ENCODE peak calls at places on chromosomes 3 and 15, in seven cellular contexts. G is HCEC 1CT; M is activated CD4-positive, alpha-beta T cell treated with anti-CD3 and anti-CD28 coated beads, Interleukin-2, amount 50 U/mL, for 1 hour; Q is left kidney; Z is NCI-H1105 treated with DMSO at 0.1 percent for 48 hours; I is EL; O is SW480. L is an unnamed sample.

GRCh38 chr15:52021128-52021671 is 2.2 kb downstream of the MAPK6 start:
- DNase-seq in G (peak), M (peak), Q (peak), Z (no peak), I (peak), O (peak), L (no peak)

GRCh38 chr3:30943206-30943605 is 48.7 kb upstream of the GADL1 start:
- DNase-seq in G (peak), M (no peak), Q (no peak), Z (no peak), I (no peak), O (no peak), L (no peak)

GRCh38 chr15:70270752-70271111 is 173.0 kb upstream of the TLE3 start:
- DNase-seq in G (no peak), M (no peak), Q (no peak), Z (no peak), I (no peak), O (no peak), L (no peak)

GRCh38 chr3:126262227-126262626 is 81.8 kb upstream of the ALDH1L1 start:
- DNase-seq in G (no peak), M (no peak), Q (no peak), Z (no peak), I (no peak), O (no peak), L (no peak)

GRCh38 chr15:52183562-52184173 is 7.5 kb downstream of the GNB5 start:
- DNase-seq in G (peak), M (no peak), Q (peak), Z (no peak), I (peak), O (peak), L (peak)

GRCh38 chr3:195764961-195765706 is 44.4 kb downstream of the MUC20 start:
- DNase-seq in G (no peak), M (no peak), Q (no peak), Z (no peak), I (no peak), O (no peak), L (no peak)

GRCh38 chr3:55064164-55064563 is 136.3 kb upstream of the LRTM1 start:
- DNase-seq in G (no peak), M (no peak), Q (no peak), Z (no peak), I (no peak), O (no peak), L (no peak)

GRCh38 chr3:136350132-136350531 is 100.0 kb downstream of the PCCB start:
- DNase-seq in G (peak), M (no peak), Q (no peak), Z (no peak), I (peak), O (no peak), L (no peak)

GRCh38 chr3:134694946-134695543 is 44.2 kb upstream of the KY start:
- DNase-seq in G (no peak), M (no peak), Q (no peak), Z (no peak), I (no peak), O (no peak), L (no peak)

GRCh38 chr15:41928637-41929620 is 35.1 kb upstream of the SPTBN5 start:
- DNase-seq in G (no peak), M (no peak), Q (no peak), Z (no peak), I (no peak), O (no peak), L (no peak)

GRCh38 chr3:73685061-73685460 is 60.3 kb upstream of the PDZRN3 start:
- DNase-seq in G (no peak), M (no peak), Q (no peak), Z (peak), I (no peak), O (peak), L (no peak)

GRCh38 chr3:129485681-129486056 is 42.8 kb upstream of the RHO start:
- DNase-seq in G (peak), M (no peak), Q (no peak), Z (no peak), I (peak), O (no peak), L (no peak)

GRCh38 chr15:25671132-25671531 is 192.0 kb downstream of the ATP10A start:
- DNase-seq in G (no peak), M (no peak), Q (peak), Z (no peak), I (no peak), O (no peak), L (no peak)

GRCh38 chr3:24433838-24434591 is 60.6 kb downstream of the THRB start:
- DNase-seq in G (no peak), M (no peak), Q (no peak), Z (no peak), I (no peak), O (no peak), L (no peak)

GRCh38 chr3:72080101-72080500 is 295.2 kb upstream of the PROK2 start:
- DNase-seq in G (no peak), M (no peak), Q (no peak), Z (no peak), I (no peak), O (no peak), L (no peak)

GRCh38 chr3:3799173-3800075 is at the start of gene LRRN1:
- DNase-seq in G (no peak), M (peak), Q (peak), Z (peak), I (no peak), O (peak), L (peak)

GRCh38 chr3:138404121-138404520 is 30.3 kb upstream of the ESYT3 start:
- DNase-seq in G (no peak), M (no peak), Q (no peak), Z (no peak), I (no peak), O (no peak), L (peak)

GRCh38 chr15:44327578-44327977 is 39.1 kb downstream of the GOLM2 start:
- DNase-seq in G (no peak), M (no peak), Q (no peak), Z (no peak), I (no peak), O (no peak), L (no peak)

GRCh38 chr3:78337801-78338211 is 1297.9 kb downstream of the ROBO2 start:
- DNase-seq in G (no peak), M (no peak), Q (peak), Z (no peak), I (peak), O (no peak), L (no peak)

GRCh38 chr3:7640787-7641186 is 779.9 kb downstream of the GRM7 start:
- DNase-seq in G (no peak), M (no peak), Q (no peak), Z (no peak), I (no peak), O (no peak), L (no peak)

GRCh38 chr3:113721638-113722037 is 24.4 kb downstream of the NAA50 start:
- DNase-seq in G (no peak), M (no peak), Q (no peak), Z (no peak), I (no peak), O (no peak), L (no peak)

GRCh38 chr15:28890711-28891495 is 5.1 kb downstream of the APBA2 start:
- DNase-seq in G (no peak), M (peak), Q (no peak), Z (no peak), I (no peak), O (peak), L (no peak)

GRCh38 chr3:35383216-35383615 is 256.1 kb upstream of the ARPP21 start:
- DNase-seq in G (no peak), M (no peak), Q (no peak), Z (no peak), I (no peak), O (no peak), L (no peak)

GRCh38 chr3:122100591-122101491 is 45.7 kb downstream of the CD86 start:
- DNase-seq in G (no peak), M (no peak), Q (no peak), Z (peak), I (peak), O (peak), L (no peak)

GRCh38 chr3:40584625-40585189 is 59.9 kb downstream of the ZNF621 start:
- DNase-seq in G (peak), M (peak), Q (peak), Z (peak), I (peak), O (peak), L (peak)

GRCh38 chr3:172080503-172080902 is 41.1 kb downstream of the FNDC3B start:
- DNase-seq in G (no peak), M (no peak), Q (no peak), Z (no peak), I (no peak), O (no peak), L (no peak)

GRCh38 chr15:27561816-27562215 is 537.3 kb downstream of the OCA2 start:
- DNase-seq in G (no peak), M (no peak), Q (no peak), Z (no peak), I (no peak), O (no peak), L (no peak)

GRCh38 chr3:177089901-177090300 is 107.4 kb downstream of the TBL1XR1 start:
- DNase-seq in G (no peak), M (no peak), Q (no peak), Z (no peak), I (no peak), O (no peak), L (no peak)

GRCh38 chr15:69573815-69574472 is 121.3 kb downstream of the RPLP1 start:
- DNase-seq in G (peak), M (no peak), Q (no peak), Z (no peak), I (no peak), O (no peak), L (no peak)

GRCh38 chr3:7978104-7978457 is 523.5 kb upstream of the LMCD1 start:
- DNase-seq in G (no peak), M (no peak), Q (no peak), Z (no peak), I (no peak), O (no peak), L (no peak)

L was measured in endodermal cell.